ENCODE peak calls at places on chromosome 9, in four cellular contexts. One of them, this sample, is unnamed.

GRCh38 chr9:110059461-110059860 is 148.5 kb downstream of the C9orf152 start:
- DNase-seq in WTC11: no peak
- DNase-seq in K562: no peak
- DNase-seq in GM12878: no peak
- DNase-seq in this sample: no peak

GRCh38 chr9:76519027-76519835 is 60.2 kb downstream of the GCNT1 start:
- DNase-seq in WTC11: no peak
- DNase-seq in K562: no peak
- DNase-seq in GM12878: no peak
- DNase-seq in this sample: no peak

GRCh38 chr9:120946259-120946658 is 19.7 kb upstream of the TRAF1 start:
- DNase-seq in WTC11: no peak
- DNase-seq in K562: no peak
- DNase-seq in GM12878: no peak
- DNase-seq in this sample: no peak

GRCh38 chr9:6014668-6015270 is 655 bp downstream of the RANBP6 start:
- DNase-seq in K562: peak
- DNase-seq in GM12878: no peak
- DNase-seq in WTC11: no peak
- DNase-seq in this sample: no peak

GRCh38 chr9:121631115-121631514 is 20.3 kb upstream of the DAB2IP start:
- DNase-seq in GM12878: no peak
- DNase-seq in K562: no peak
- DNase-seq in WTC11: no peak
- DNase-seq in this sample: no peak

GRCh38 chr9:36053971-36054370 is 17.3 kb downstream of the RECK start:
- DNase-seq in K562: no peak
- DNase-seq in GM12878: no peak
- DNase-seq in WTC11: no peak
- DNase-seq in this sample: no peak

GRCh38 chr9:115998661-115999060 is 154.9 kb upstream of the PAPPA start:
- DNase-seq in GM12878: no peak
- DNase-seq in WTC11: no peak
- DNase-seq in K562: no peak
- DNase-seq in this sample: no peak

GRCh38 chr9:89661956-89662717 is 57.3 kb downstream of the GADD45G start:
- DNase-seq in GM12878: no peak
- DNase-seq in WTC11: peak
- DNase-seq in K562: peak
- DNase-seq in this sample: peak

GRCh38 chr9:133439337-133439736 is 17.2 kb downstream of the ADAMTS13 start:
- DNase-seq in GM12878: no peak
- DNase-seq in K562: no peak
- DNase-seq in WTC11: no peak
- DNase-seq in this sample: no peak

GRCh38 chr9:34927061-34927460 is 31.0 kb upstream of the PHF24 start:
- DNase-seq in GM12878: no peak
- DNase-seq in WTC11: no peak
- DNase-seq in K562: no peak
- DNase-seq in this sample: no peak

GRCh38 chr9:92720209-92720765 is 44.3 kb downstream of the BICD2 start:
- DNase-seq in K562: no peak
- DNase-seq in WTC11: no peak
- DNase-seq in GM12878: no peak
- DNase-seq in this sample: no peak

GRCh38 chr9:88224938-88225337 is 86.7 kb upstream of the SPATA31C2 start:
- DNase-seq in WTC11: no peak
- DNase-seq in K562: no peak
- DNase-seq in GM12878: no peak
- DNase-seq in this sample: no peak

GRCh38 chr9:32775283-32775682 is 8.1 kb upstream of the TMEM215 start:
- DNase-seq in GM12878: no peak
- DNase-seq in K562: no peak
- DNase-seq in WTC11: no peak
- DNase-seq in this sample: no peak

GRCh38 chr9:19408693-19409405 is at the start of gene ACER2:
- DNase-seq in GM12878: peak
- DNase-seq in K562: peak
- DNase-seq in WTC11: peak
- DNase-seq in this sample: peak

GRCh38 chr9:18477121-18477705 is 3.3 kb downstream of the ADAMTSL1 start:
- DNase-seq in GM12878: no peak
- DNase-seq in K562: no peak
- DNase-seq in WTC11: no peak
- DNase-seq in this sample: no peak

GRCh38 chr9:16784002-16784401 is 86.5 kb downstream of the BNC2 start:
- DNase-seq in WTC11: no peak
- DNase-seq in K562: no peak
- DNase-seq in GM12878: no peak
- DNase-seq in this sample: no peak

GRCh38 chr9:70924905-70925547 is 196.4 kb downstream of the TRPM3 start:
- DNase-seq in WTC11: peak
- DNase-seq in K562: peak
- DNase-seq in GM12878: no peak
- DNase-seq in this sample: peak

GRCh38 chr9:129319076-129319937 is 141.2 kb upstream of the IER5L start:
- DNase-seq in K562: no peak
- DNase-seq in WTC11: no peak
- DNase-seq in GM12878: no peak
- DNase-seq in this sample: no peak

GRCh38 chr9:129318121-129319075 is 140.3 kb upstream of the IER5L start:
- DNase-seq in K562: no peak
- DNase-seq in WTC11: no peak
- DNase-seq in GM12878: no peak
- DNase-seq in this sample: no peak

GRCh38 chr9:129321511-129322021 is 143.5 kb upstream of the IER5L start:
- DNase-seq in GM12878: no peak
- DNase-seq in K562: no peak
- DNase-seq in WTC11: peak
- DNase-seq in this sample: no peak

GRCh38 chr9:129320575-129321311 is 142.7 kb upstream of the IER5L start:
- DNase-seq in GM12878: peak
- DNase-seq in WTC11: peak
- DNase-seq in K562: peak
- DNase-seq in this sample: peak

GRCh38 chr9:129319938-129320481 is 141.9 kb upstream of the IER5L start:
- DNase-seq in WTC11: no peak
- DNase-seq in K562: no peak
- DNase-seq in GM12878: no peak
- DNase-seq in this sample: no peak
- TF ChIP-seq USF1 in WTC11: no peak
- TF ChIP-seq USF1 in K562: no peak
- TF ChIP-seq USF1 in GM12878: no peak
- TF ChIP-seq USF1 in this sample: no peak

GRCh38 chr9:98855592-98855991 is 48.1 kb downstream of the GALNT12 start:
- DNase-seq in K562: no peak
- DNase-seq in WTC11: no peak
- DNase-seq in GM12878: no peak
- DNase-seq in this sample: no peak
- TF ChIP-seq USF1 in K562: no peak
- TF ChIP-seq USF1 in WTC11: no peak
- TF ChIP-seq USF1 in GM12878: no peak
- TF ChIP-seq USF1 in this sample: no peak

GRCh38 chr9:136850866-136851775 is 1.0 kb upstream of the MAMDC4 start:
- DNase-seq in GM12878: no peak
- DNase-seq in K562: no peak
- DNase-seq in WTC11: no peak
- DNase-seq in this sample: no peak
- TF ChIP-seq USF1 in GM12878: no peak
- TF ChIP-seq USF1 in K562: no peak
- TF ChIP-seq USF1 in WTC11: no peak
- TF ChIP-seq USF1 in this sample: no peak

DNA sequence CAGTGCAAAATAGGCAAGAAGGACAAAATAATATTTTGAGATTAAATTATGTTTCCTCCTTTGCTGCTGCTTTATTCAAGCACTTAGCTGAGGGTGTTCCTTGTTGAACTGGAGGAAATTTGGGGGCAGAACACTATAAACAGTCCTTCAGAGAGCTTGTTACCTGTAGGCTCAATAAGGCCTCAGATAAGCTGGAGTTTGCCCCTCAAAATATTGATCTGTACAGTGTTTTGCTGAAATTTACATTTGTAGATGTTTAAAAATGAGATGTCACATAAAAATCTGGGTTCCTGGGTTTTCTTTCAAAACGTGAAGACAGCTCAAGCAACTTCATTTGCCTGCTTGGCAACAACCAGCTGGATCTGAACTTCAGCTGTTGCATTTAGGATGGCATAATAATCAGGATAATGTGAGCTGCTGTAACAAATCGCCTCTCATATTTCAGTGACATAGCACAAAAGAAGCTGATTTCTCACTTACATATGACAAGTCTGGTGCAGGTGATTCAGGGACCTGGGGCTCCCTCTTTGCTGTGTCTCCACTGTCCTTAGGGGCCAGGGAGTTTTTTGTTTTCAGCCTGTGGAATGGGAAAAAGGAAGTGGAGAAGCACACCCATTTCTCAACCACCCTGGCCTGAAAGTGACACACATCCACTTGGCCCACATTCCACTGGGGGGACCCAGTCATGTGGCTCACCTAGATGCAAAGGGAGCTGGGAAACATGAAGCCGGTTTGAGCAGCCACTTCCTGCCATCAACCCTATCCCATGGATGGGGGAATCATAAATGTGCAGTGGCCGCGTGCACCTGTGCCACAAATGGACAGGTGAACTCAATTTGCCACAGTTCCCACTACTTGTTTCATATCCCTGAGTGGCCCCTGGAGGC is 2.4 kb upstream of the PSAT1 start:
- DNase-seq in GM12878: no peak
- DNase-seq in WTC11: no peak
- DNase-seq in K562: no peak
- DNase-seq in this sample: no peak
- TF ChIP-seq USF1 in GM12878: no peak
- TF ChIP-seq USF1 in WTC11: no peak
- TF ChIP-seq USF1 in K562: no peak
- TF ChIP-seq USF1 in this sample: no peak

This sample was measured in SK-N-SH.